ENCODE peak calls at places on chromosomes 4 and X, in ten cellular contexts. M is SK-N-SH, K is colonic mucosa, X is astrocyte, L is fibroblast of lung, P is GM23248, D is IMR-90, E is NT2/D1, A is MM.1S, N is mesenchymal stem cell. J is an unnamed sample.

GRCh38 chrX:86348669-86349068 is 200.4 kb downstream of the DACH2 start:
- DNase-seq in E (no peak), P (no peak), L (no peak), N (no peak), X (no peak), M (peak; percentile 0), A (no peak), K (no peak), D (no peak), J (no peak)

GRCh38 chr4:40261246-40262078 is 64.6 kb downstream of the RHOH start:
- DNase-seq in M (no peak), K (no peak), E (no peak), P (no peak), L (no peak), N (no peak), A (no peak), D (no peak), X (no peak), J (no peak)

GRCh38 chrX:13506574-13506973 is 62.8 kb upstream of the EGFL6 start:
- DNase-seq in X (peak; percentile 22), L (peak; percentile 66), A (peak; percentile 34), P (peak; percentile 60), M (peak; percentile 62), E (peak; percentile 39), N (peak; percentile 44), D (peak; percentile 61), K (peak; percentile 39), J (peak; percentile 18)

GRCh38 chrX:13250831-13251612 is 68.8 kb downstream of the ATXN3L start:
- DNase-seq in L (peak; percentile 91), A (no peak), D (peak; percentile 94), X (peak; percentile 97), K (no peak), M (no peak), N (peak; percentile 93), E (no peak), P (peak; percentile 90), J (no peak)

GRCh38 chr4:80183196-80184052 is 13.9 kb upstream of the PRDM8 start:
- DNase-seq in X (no peak), D (no peak), N (no peak), E (no peak), K (no peak), P (peak; percentile 44), A (no peak), M (peak; percentile 79), L (no peak), J (no peak)

GRCh38 chr4:117575850-117576249 is 458.4 kb upstream of the NDST3 start:
- DNase-seq in K (no peak), M (no peak), L (no peak), P (no peak), X (no peak), E (no peak), N (no peak), D (no peak), A (no peak), J (no peak)

GRCh38 chr4:141391771-141392170 is 171.1 kb downstream of the ZNF330 start:
- DNase-seq in P (no peak), E (no peak), K (no peak), M (no peak), D (no peak), L (no peak), A (no peak), N (no peak), X (peak; percentile 68), J (peak; percentile 87)

GRCh38 chrX:130086414-130087207 is 23.7 kb downstream of the ELF4 start:
- DNase-seq in P (no peak), D (no peak), L (no peak), M (no peak), N (no peak), A (no peak), X (no peak), K (no peak), E (no peak), J (no peak)

GRCh38 chr4:97106161-97106560 is 1037.1 kb downstream of the STPG2 start:
- DNase-seq in L (no peak), A (no peak), M (no peak), K (no peak), N (no peak), P (no peak), D (no peak), E (no peak), X (no peak), J (no peak)

GRCh38 chr4:38046735-38047487 is 86.7 kb downstream of the PTTG2 start:
- DNase-seq in L (peak; percentile 51), M (no peak), P (no peak), E (peak; percentile 33), N (no peak), A (no peak), D (peak; percentile 33), K (no peak), X (peak; percentile 14), J (no peak)

GRCh38 chr4:152972821-152973613 is 36.9 kb downstream of the FHDC1 start:
- DNase-seq in M (no peak), E (no peak), P (peak; percentile 94), D (peak; percentile 92), L (peak; percentile 79), N (peak; percentile 45), A (no peak), X (peak; percentile 100), K (no peak), J (peak; percentile 82)

GRCh38 chrX:346034-346813 is 27.6 kb upstream of the GTPBP6 start:
- DNase-seq in K (no peak), M (no peak), X (no peak), A (no peak), E (no peak), N (no peak), P (no peak), L (no peak), D (no peak), J (no peak)

GRCh38 chr4:47838445-47838844 is 578 bp upstream of the CORIN start:
- DNase-seq in M (no peak), D (no peak), L (no peak), P (peak; percentile 16), E (no peak), K (no peak), A (no peak), N (no peak), X (no peak), J (no peak)

GRCh38 chrX:23900220-23900797 is 7.4 kb downstream of the APOO start:
- DNase-seq in L (no peak), X (no peak), P (peak; percentile 39), D (no peak), K (no peak), E (no peak), A (no peak), M (no peak), N (peak; percentile 65), J (peak; percentile 53)

GRCh38 chr4:148270600-148270999 is 171.6 kb downstream of the NR3C2 start:
- DNase-seq in P (no peak), L (no peak), N (no peak), A (no peak), K (no peak), X (peak; percentile 9), M (no peak), E (no peak), D (no peak), J (peak; percentile 8)

GRCh38 chr4:92455956-92456355 is 152.2 kb downstream of the GRID2 start:
- DNase-seq in E (no peak), D (no peak), N (no peak), A (no peak), X (no peak), P (no peak), K (no peak), L (peak; percentile 27), M (no peak), J (no peak)

GRCh38 chrX:118177708-118178107 is 61.1 kb upstream of the KLHL13 start:
- DNase-seq in P (no peak), E (no peak), A (no peak), M (no peak), K (no peak), L (no peak), N (no peak), D (no peak), X (no peak), J (no peak)
- H3K9ac ChIP-seq in P (no peak overlapping the region), E (no peak overlapping the region), A (no peak overlapping the region), M (no peak overlapping the region), K (no peak overlapping the region), L (no peak overlapping the region), N (no peak overlapping the region), D (no peak overlapping the region), X (no peak overlapping the region), J (no peak overlapping the region)

DNA sequence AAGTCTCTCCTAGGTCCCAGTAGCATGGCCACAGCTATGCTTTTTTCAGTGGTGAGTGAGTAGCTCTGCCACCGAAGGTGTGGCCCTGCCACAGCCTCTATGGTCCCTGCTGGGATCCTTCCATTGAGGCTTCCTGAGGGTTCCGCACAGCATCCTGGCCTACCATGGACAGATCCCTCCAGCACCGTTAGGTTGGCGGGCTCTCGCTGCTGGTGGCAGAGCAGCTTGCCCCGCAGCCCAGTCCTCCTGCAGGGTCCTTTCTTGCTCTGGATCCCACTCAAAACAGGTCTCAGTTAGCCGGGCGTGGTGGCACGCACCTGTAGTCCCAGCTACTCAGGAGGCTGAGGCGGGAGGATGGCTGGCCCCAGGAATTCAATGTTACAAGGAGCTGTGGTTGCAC is 2.4 kb upstream of the PDZD4 start:
- DNase-seq in K (no peak), E (no peak), X (no peak), P (no peak), M (no peak), D (no peak), N (no peak), A (no peak), L (no peak), J (no peak)
- H3K4me3 ChIP-seq in K (no peak overlapping the region), E (no peak overlapping the region), X (no peak overlapping the region), P (no peak overlapping the region), M (no peak overlapping the region), D (no peak overlapping the region), N (no peak overlapping the region), A (no peak overlapping the region), L (no peak overlapping the region), J (no peak overlapping the region)

DNA sequence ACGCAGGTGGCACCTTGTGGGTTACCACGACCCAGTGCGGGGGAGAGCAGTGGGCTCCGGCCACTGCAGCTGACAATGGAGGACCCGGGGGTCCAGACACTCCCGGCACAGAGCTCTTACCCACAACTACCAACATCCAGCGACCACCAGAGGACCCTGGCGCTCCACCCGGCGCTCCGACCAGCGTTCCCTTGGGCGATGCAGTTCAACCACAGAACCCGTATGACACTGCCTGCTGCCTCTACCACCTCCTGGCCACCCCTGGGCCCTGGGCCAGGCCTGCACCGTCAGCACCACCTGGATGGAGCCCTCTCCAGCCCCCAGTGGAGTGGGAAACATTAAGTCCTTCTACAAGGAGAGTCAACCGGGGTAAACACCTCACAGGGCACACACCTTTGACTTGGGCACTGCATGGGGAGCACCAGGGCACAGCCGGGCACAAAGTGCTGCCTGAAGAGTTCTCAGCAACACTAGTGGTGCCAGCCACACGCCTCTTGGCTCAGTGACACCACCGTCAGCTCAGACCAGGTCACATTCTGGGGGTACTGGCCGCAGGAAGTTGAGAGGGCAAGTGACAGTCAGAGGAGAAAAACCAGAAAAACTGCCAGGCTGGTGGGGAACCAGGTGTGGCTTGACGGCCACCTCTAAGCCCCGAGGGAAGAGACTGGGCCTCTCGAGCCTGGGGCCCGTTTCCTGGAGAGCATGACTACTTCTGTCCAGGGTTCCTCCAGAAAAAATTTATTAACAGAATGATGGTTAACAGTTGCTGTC is 2.6 kb downstream of the CTBP1 start:
- DNase-seq in M (peak; percentile 23), P (peak; percentile 43), X (no peak), K (peak; percentile 21), E (no peak), D (no peak), L (no peak), A (no peak), N (peak; percentile 17), J (peak; percentile 8)
- H3K9ac ChIP-seq in M (peak overlapping the region; percentile 93), P (peak overlapping the region; percentile 93), X (peak overlapping the region; percentile 93), K (peak overlapping the region; percentile 93), E (peak overlapping the region; percentile 99), D (peak overlapping the region; percentile 98), L (no peak overlapping the region), A (peak overlapping the region; percentile 98), N (peak overlapping the region; percentile 91), J (no peak overlapping the region)

GRCh38 chr4:2042947-2043395 is 16.2 kb upstream of the NAT8L start:
- DNase-seq in E (no peak), X (no peak), N (no peak), M (no peak), P (no peak), D (no peak), L (no peak), K (no peak), A (no peak), J (no peak)
- H3K4me3 ChIP-seq in E (no peak overlapping the region), X (no peak overlapping the region), N (no peak overlapping the region), M (peak overlapping the region; percentile 76), P (peak overlapping the region; percentile 75), D (no peak overlapping the region), L (no peak overlapping the region), K (no peak overlapping the region), A (no peak overlapping the region), J (no peak overlapping the region)

J was measured in mammary epithelial cell.